ENCODE peak calls at places on chromosomes 12 and 14, in nine cellular contexts. R, Y, M, V, X, S, P, G and H are unnamed samples.

GRCh38 chr12:13027508-13027907 is 16.7 kb upstream of the FAM234B start:
- DNase-seq in R (no peak), Y (no peak), M (no peak), V (no peak), X (no peak), S (no peak), P (no peak), G (no peak), H (no peak)

GRCh38 chr12:75977952-75978671 is 53.5 kb downstream of the PHLDA1 start:
- DNase-seq in R (peak), Y (peak), M (peak), V (no peak), X (peak), S (peak), P (peak), G (no peak), H (peak)

GRCh38 chr14:56995010-56995409 is 184.7 kb upstream of the OTX2 start:
- DNase-seq in R (no peak), Y (peak), M (no peak), V (no peak), X (no peak), S (no peak), P (no peak), G (no peak), H (no peak)

GRCh38 chr14:30569216-30569902 is 10.4 kb downstream of the G2E3 start:
- DNase-seq in R (no peak), Y (no peak), M (no peak), V (no peak), X (no peak), S (no peak), P (no peak), G (no peak), H (no peak)

GRCh38 chr14:32507029-32507984 is 178.2 kb downstream of the AKAP6 start:
- DNase-seq in R (no peak), Y (peak), M (no peak), V (no peak), X (no peak), S (no peak), P (peak), G (no peak), H (no peak)

GRCh38 chr12:111685322-111685810 is 390 bp downstream of the BRAP start:
- DNase-seq in R (no peak), Y (peak), M (no peak), V (no peak), X (no peak), S (peak), P (no peak), G (no peak), H (no peak)

GRCh38 chr14:66998013-66998412 is 191.2 kb upstream of the GARIN2 start:
- DNase-seq in R (no peak), Y (no peak), M (no peak), V (no peak), X (no peak), S (peak), P (no peak), G (no peak), H (no peak)

GRCh38 chr14:55438066-55438683 is 2.2 kb downstream of the TBPL2 start:
- DNase-seq in R (no peak), Y (peak), M (peak), V (no peak), X (peak), S (peak), P (peak), G (no peak), H (no peak)

GRCh38 chr12:12964255-12964654 is 12.3 kb upstream of the GPRC5D start:
- DNase-seq in R (no peak), Y (no peak), M (no peak), V (no peak), X (no peak), S (peak), P (no peak), G (no peak), H (no peak)

GRCh38 chr12:52045794-52046199 is 5.4 kb upstream of the NR4A1 start:
- DNase-seq in R (no peak), Y (no peak), M (no peak), V (no peak), X (peak), S (peak), P (no peak), G (peak), H (peak)

GRCh38 chr12:1093166-1093751 is 102.2 kb downstream of the ERC1 start:
- DNase-seq in R (peak), Y (peak), M (peak), V (no peak), X (peak), S (peak), P (no peak), G (no peak), H (no peak)

GRCh38 chr14:92934196-92935085 is 11.5 kb downstream of the CHGA start:
- DNase-seq in R (no peak), Y (no peak), M (no peak), V (no peak), X (no peak), S (no peak), P (no peak), G (no peak), H (no peak)

GRCh38 chr12:120323772-120324171 is 3.8 kb downstream of the PLA2G1B start:
- DNase-seq in R (no peak), Y (no peak), M (no peak), V (no peak), X (no peak), S (no peak), P (no peak), G (no peak), H (no peak)

GRCh38 chr14:26765768-26766550 is 168.1 kb upstream of the NOVA1 start:
- DNase-seq in R (no peak), Y (peak), M (no peak), V (no peak), X (peak), S (no peak), P (peak), G (no peak), H (no peak)

GRCh38 chr12:2959508-2960431 is 573 bp downstream of the TEAD4 start:
- DNase-seq in R (no peak), Y (peak), M (peak), V (peak), X (peak), S (peak), P (peak), G (peak), H (no peak)

GRCh38 chr12:127272864-127273263 is 994.1 kb upstream of the TMEM132C start:
- DNase-seq in R (no peak), Y (peak), M (no peak), V (no peak), X (no peak), S (no peak), P (peak), G (no peak), H (no peak)

GRCh38 chr12:20368653-20369163 is 371 bp downstream of the PDE3A start:
- DNase-seq in R (no peak), Y (no peak), M (peak), V (peak), X (peak), S (no peak), P (no peak), G (peak), H (no peak)

GRCh38 chr14:57244103-57244502 is 24.6 kb downstream of the EXOC5 start:
- DNase-seq in R (no peak), Y (no peak), M (no peak), V (no peak), X (no peak), S (no peak), P (peak), G (no peak), H (no peak)

GRCh38 chr14:53338192-53338591 is 185.1 kb upstream of the DDHD1 start:
- DNase-seq in R (no peak), Y (peak), M (no peak), V (no peak), X (no peak), S (no peak), P (no peak), G (no peak), H (no peak)

GRCh38 chr14:103522028-103522581 is 525 bp downstream of the CKB start:
- DNase-seq in R (no peak), Y (no peak), M (peak), V (no peak), X (no peak), S (no peak), P (no peak), G (peak), H (no peak)

GRCh38 chr14:67444395-67444794 is 32.4 kb upstream of the PLEK2 start:
- DNase-seq in R (no peak), Y (peak), M (no peak), V (no peak), X (no peak), S (no peak), P (no peak), G (no peak), H (no peak)

GRCh38 chr12:22412581-22412980 is 78.1 kb upstream of the ST8SIA1 start:
- DNase-seq in R (no peak), Y (no peak), M (no peak), V (no peak), X (no peak), S (no peak), P (no peak), G (no peak), H (no peak)

GRCh38 chr12:115468087-115468510 is 784.1 kb upstream of the TBX3 start:
- DNase-seq in R (no peak), Y (peak), M (no peak), V (no peak), X (no peak), S (peak), P (no peak), G (peak), H (no peak)
- TF ChIP-seq CTCF in R (peak), Y (no peak), M (no peak), V (no peak), X (no peak), S (no peak), P (no peak), G (no peak), H (no peak)

DNA sequence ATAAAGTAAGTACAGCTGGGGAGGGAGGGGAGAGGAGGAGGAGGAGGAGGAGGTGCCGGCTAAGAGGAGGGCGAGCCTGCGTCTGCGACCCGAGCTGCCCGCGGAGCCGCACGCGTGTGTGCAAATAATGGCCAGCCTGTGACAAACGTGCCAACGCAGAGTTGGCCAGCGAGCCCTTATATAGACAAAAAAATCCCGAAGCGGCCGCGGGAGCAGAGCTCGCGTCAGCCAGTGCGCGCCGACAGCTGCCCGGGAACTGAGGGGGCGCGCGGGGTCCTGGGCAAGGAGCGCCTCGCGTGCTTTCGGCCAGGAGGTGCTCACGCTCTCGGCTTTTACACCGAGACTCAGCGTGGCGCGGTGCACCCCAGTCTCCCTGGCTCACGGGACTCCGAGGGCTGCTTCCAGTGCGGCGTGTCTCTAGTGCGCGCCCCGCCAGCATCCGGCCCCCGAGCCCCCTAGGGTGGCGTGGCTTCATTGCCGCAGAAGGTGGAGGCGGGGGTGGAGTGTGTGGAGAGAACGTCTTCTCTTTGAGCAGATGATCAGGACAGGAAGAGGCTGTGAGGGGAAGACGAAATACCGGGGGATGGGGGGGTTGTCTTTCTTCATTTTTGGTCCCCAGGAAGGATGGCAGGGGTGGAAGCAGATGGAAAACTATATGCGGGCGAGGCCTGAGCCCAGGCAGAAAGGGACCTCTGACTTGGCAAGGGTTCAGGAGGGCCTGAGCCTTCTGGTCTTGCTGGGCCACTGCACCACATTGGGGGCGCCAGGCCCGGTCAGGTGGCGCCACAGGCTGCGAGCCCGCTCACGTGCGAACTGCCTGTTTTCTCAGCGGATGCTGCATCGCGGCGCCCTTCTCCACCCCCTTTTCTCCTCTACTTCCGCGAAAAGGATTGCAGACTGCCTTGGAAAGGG is 659 bp downstream of the SLC16A7 start:
- DNase-seq in R (peak), Y (peak), M (peak), V (peak), X (peak), S (peak), P (peak), G (peak), H (peak)
- TF ChIP-seq CTCF in R (peak), Y (no peak), M (no peak), V (no peak), X (peak), S (no peak), P (peak), G (no peak), H (no peak)

GRCh38 chr14:37147310-37147875 is 25.0 kb downstream of the SLC25A21 start:
- DNase-seq in R (no peak), Y (no peak), M (no peak), V (no peak), X (no peak), S (no peak), P (no peak), G (no peak), H (no peak)

GRCh38 chr14:37145395-37145794 is 27.0 kb downstream of the SLC25A21 start:
- DNase-seq in R (peak), Y (peak), M (no peak), V (no peak), X (no peak), S (no peak), P (peak), G (no peak), H (no peak)

GRCh38 chr14:37153005-37153404 is 19.4 kb downstream of the SLC25A21 start:
- DNase-seq in R (no peak), Y (no peak), M (no peak), V (no peak), X (no peak), S (no peak), P (no peak), G (no peak), H (no peak)

GRCh38 chr14:37153483-37153882 is 18.9 kb downstream of the SLC25A21 start:
- DNase-seq in R (no peak), Y (no peak), M (no peak), V (no peak), X (no peak), S (no peak), P (no peak), G (no peak), H (no peak)

DNA sequence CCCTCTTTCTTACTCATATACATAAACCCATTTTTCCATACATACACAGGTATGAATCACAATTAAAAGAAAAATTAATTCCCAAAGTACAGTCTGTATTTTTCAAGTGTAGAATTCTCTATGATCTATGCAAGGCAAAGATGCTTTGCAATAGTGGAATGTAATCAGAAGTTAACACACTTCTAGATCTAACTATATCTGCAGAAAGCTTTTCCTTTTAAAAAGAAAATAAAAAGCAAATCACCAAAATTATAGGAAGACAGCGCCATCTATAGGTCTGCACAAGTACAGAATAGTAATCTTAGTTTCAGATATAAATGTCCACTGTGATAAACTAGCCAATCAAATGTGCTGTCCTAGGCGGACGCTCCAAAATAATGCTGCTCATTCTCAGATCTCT is 22.0 kb downstream of the SLC25A21 start:
- DNase-seq in R (no peak), Y (peak), M (no peak), V (no peak), X (peak), S (peak), P (peak), G (no peak), H (no peak)
- TF ChIP-seq CTCF in R (peak), Y (peak), M (peak), V (peak), X (peak), S (peak), P (peak), G (peak), H (peak)

GRCh38 chr12:31278445-31279242 is 47.3 kb downstream of the SINHCAF start:
- DNase-seq in R (no peak), Y (no peak), M (no peak), V (no peak), X (no peak), S (no peak), P (no peak), G (no peak), H (no peak)
- TF ChIP-seq CTCF in R (no peak), Y (no peak), M (no peak), V (no peak), X (no peak), S (no peak), P (no peak), G (no peak), H (no peak)

GRCh38 chr12:85445060-85445938 is 165.3 kb downstream of the ALX1 start:
- DNase-seq in R (no peak), Y (no peak), M (no peak), V (no peak), X (no peak), S (no peak), P (no peak), G (no peak), H (no peak)

GRCh38 chr12:85441025-85441424 is 161.0 kb downstream of the ALX1 start:
- DNase-seq in R (no peak), Y (no peak), M (no peak), V (no peak), X (no peak), S (no peak), P (no peak), G (no peak), H (no peak)

GRCh38 chr12:85440273-85440672 is 160.3 kb downstream of the ALX1 start:
- DNase-seq in R (no peak), Y (no peak), M (no peak), V (no peak), X (no peak), S (no peak), P (no peak), G (no peak), H (no peak)

GRCh38 chr12:85441740-85442139 is 161.7 kb downstream of the ALX1 start:
- DNase-seq in R (no peak), Y (peak), M (no peak), V (no peak), X (peak), S (no peak), P (no peak), G (no peak), H (no peak)
- TF ChIP-seq CTCF in R (peak), Y (peak), M (no peak), V (no peak), X (peak), S (no peak), P (peak), G (no peak), H (no peak)

GRCh38 chr12:11762723-11763326 is 113.4 kb downstream of the ETV6 start:
- DNase-seq in R (no peak), Y (no peak), M (peak), V (no peak), X (no peak), S (peak), P (no peak), G (no peak), H (no peak)

GRCh38 chr12:11765817-11766794 is 116.6 kb downstream of the ETV6 start:
- DNase-seq in R (peak), Y (no peak), M (peak), V (peak), X (peak), S (peak), P (no peak), G (peak), H (peak)

GRCh38 chr12:11761869-11762567 is 112.5 kb downstream of the ETV6 start:
- DNase-seq in R (no peak), Y (no peak), M (peak), V (no peak), X (no peak), S (peak), P (no peak), G (no peak), H (no peak)

GRCh38 chr12:11765421-11765816 is 115.9 kb downstream of the ETV6 start:
- DNase-seq in R (no peak), Y (no peak), M (no peak), V (no peak), X (peak), S (no peak), P (no peak), G (no peak), H (no peak)

GRCh38 chr12:11763760-11764520 is 114.5 kb downstream of the ETV6 start:
- DNase-seq in R (no peak), Y (no peak), M (no peak), V (no peak), X (no peak), S (no peak), P (no peak), G (no peak), H (no peak)
- TF ChIP-seq CTCF in R (no peak), Y (no peak), M (no peak), V (no peak), X (no peak), S (no peak), P (no peak), G (no peak), H (no peak)

GRCh38 chr14:101558739-101559240 is 2.5 kb upstream of the DIO3 start:
- DNase-seq in R (no peak), Y (no peak), M (no peak), V (no peak), X (no peak), S (no peak), P (no peak), G (no peak), H (no peak)
- TF ChIP-seq CTCF in R (no peak), Y (no peak), M (no peak), V (no peak), X (no peak), S (no peak), P (no peak), G (no peak), H (no peak)